ENCODE peak calls at places on chromosome 19, in seven cellular contexts. M is H1, P is HepG2, E is SK-N-SH, H is HCT116, D is K562, V is GM12878. C is an unnamed sample.

GRCh38 chr19:32363632-32364031 is 18.2 kb downstream of the ZNF507 start:
- DNase-seq in H (no peak), M (no peak), D (no peak), V (no peak), P (no peak), E (no peak), C (no peak)

GRCh38 chr19:38952395-38953165 is 21.8 kb downstream of the MRPS12 start:
- DNase-seq in H (no peak), E (no peak), P (peak; percentile 51), V (no peak), D (peak; percentile 62), M (peak; percentile 52), C (peak; percentile 11)

GRCh38 chr19:9183000-9183399 is 4.2 kb downstream of the OR7D2 start:
- DNase-seq in H (no peak), P (no peak), E (no peak), V (no peak), M (no peak), D (no peak), C (no peak)

GRCh38 chr19:43639507-43640423 is at the start of gene CADM4:
- DNase-seq in D (peak; percentile 37), M (peak; percentile 66), P (no peak), V (no peak), E (peak; percentile 93), H (no peak), C (peak; percentile 22)

GRCh38 chr19:41928754-41929535 is 696 bp upstream of the ERFL start:
- DNase-seq in H (no peak), E (no peak), D (peak; percentile 65), V (no peak), M (no peak), P (no peak), C (no peak)

GRCh38 chr19:35133826-35134225 is 1.0 kb downstream of the LGI4 start:
- DNase-seq in M (no peak), E (no peak), D (no peak), H (no peak), V (no peak), P (no peak), C (no peak)

GRCh38 chr19:55352040-55352439 is 2.5 kb downstream of the COX6B2 start:
- DNase-seq in E (no peak), P (no peak), D (no peak), V (no peak), M (no peak), H (peak; percentile 19), C (no peak)

GRCh38 chr19:54164369-54165068 is 5.0 kb upstream of the LENG1 start:
- DNase-seq in E (no peak), D (peak; percentile 89), V (no peak), M (peak; percentile 99), H (peak; percentile 39), P (no peak), C (no peak)

GRCh38 chr19:41321600-41322270 is 11.8 kb downstream of the CCDC97 start:
- DNase-seq in M (peak; percentile 80), V (no peak), D (peak; percentile 71), E (peak; percentile 90), H (no peak), P (peak; percentile 82), C (peak; percentile 33)

GRCh38 chr19:55600336-55601028 is 394 bp downstream of the ZNF524 start:
- DNase-seq in V (no peak), H (no peak), D (no peak), M (peak; percentile 89), E (peak; percentile 89), P (no peak), C (no peak)

GRCh38 chr19:34337747-34338146 is 27.2 kb upstream of the GPI start:
- DNase-seq in D (no peak), M (no peak), P (no peak), E (no peak), V (no peak), H (no peak), C (no peak)

GRCh38 chr19:40191836-40192646 is 815 bp downstream of the MAP3K10 start:
- DNase-seq in M (peak; percentile 83), V (no peak), P (no peak), D (peak; percentile 68), H (no peak), E (peak; percentile 88), C (peak; percentile 12)

GRCh38 chr19:8446055-8446709 is 1.4 kb downstream of the HNRNPM start:
- DNase-seq in P (no peak), H (no peak), M (no peak), E (no peak), V (no peak), D (no peak), C (no peak)

GRCh38 chr19:35716735-35716984 is 1.1 kb upstream of the KMT2B start:
- DNase-seq in D (no peak), P (no peak), H (no peak), E (no peak), V (no peak), M (no peak), C (no peak)

GRCh38 chr19:55676384-55676783 is 1.4 kb downstream of the EPN1 start:
- DNase-seq in P (no peak), E (no peak), M (no peak), D (peak; percentile 35), H (no peak), V (no peak), C (peak; percentile 14)

GRCh38 chr19:1680976-1681375 is 28.6 kb upstream of the TCF3 start:
- DNase-seq in E (peak; percentile 30), P (no peak), D (no peak), V (no peak), H (no peak), M (no peak), C (no peak)

GRCh38 chr19:58154287-58154678 is 3.7 kb upstream of the ZNF329 start:
- DNase-seq in M (no peak), E (no peak), V (no peak), H (no peak), D (no peak), P (peak; percentile 38), C (peak; percentile 92)

GRCh38 chr19:19740755-19741154 is 7.8 kb upstream of the ZNF14 start:
- DNase-seq in E (peak; percentile 8), M (no peak), D (no peak), P (no peak), V (no peak), H (no peak), C (no peak)

GRCh38 chr19:37370880-37371661 is at the start of gene ZNF527:
- DNase-seq in V (peak; percentile 91), M (peak; percentile 93), P (peak; percentile 96), H (peak; percentile 84), E (peak; percentile 96), D (peak; percentile 84), C (peak; percentile 97)

GRCh38 chr19:45485301-45486077 is 11.4 kb downstream of the RTN2 start:
- DNase-seq in E (peak; percentile 88), D (peak; percentile 99), V (peak; percentile 71), H (peak; percentile 91), P (peak; percentile 93), M (peak; percentile 100), C (no peak)
- TF ChIP-seq JUND in E (no peak), D (peak; percentile 24), V (no peak), H (no peak), P (no peak), M (no peak), C (no peak)

GRCh38 chr19:50333235-50333736 is 4.1 kb upstream of the KCNC3 start:
- DNase-seq in M (peak; percentile 93), D (peak; percentile 98), V (peak; percentile 82), E (peak; percentile 87), H (peak; percentile 88), P (peak; percentile 72), C (peak; percentile 74)
- TF ChIP-seq JUND in M (peak; percentile 76), D (peak; percentile 26), V (no peak), E (no peak), H (no peak), P (no peak), C (no peak)

GRCh38 chr19:52962394-52963228 is at the start of gene ZNF816:
- DNase-seq in P (peak; percentile 88), H (peak; percentile 79), M (peak; percentile 99), E (peak; percentile 97), V (peak; percentile 70), D (peak; percentile 98), C (peak; percentile 96)
- TF ChIP-seq JUND in P (no peak), H (no peak), M (no peak), E (no peak), V (no peak), D (peak; percentile 43), C (no peak)

DNA sequence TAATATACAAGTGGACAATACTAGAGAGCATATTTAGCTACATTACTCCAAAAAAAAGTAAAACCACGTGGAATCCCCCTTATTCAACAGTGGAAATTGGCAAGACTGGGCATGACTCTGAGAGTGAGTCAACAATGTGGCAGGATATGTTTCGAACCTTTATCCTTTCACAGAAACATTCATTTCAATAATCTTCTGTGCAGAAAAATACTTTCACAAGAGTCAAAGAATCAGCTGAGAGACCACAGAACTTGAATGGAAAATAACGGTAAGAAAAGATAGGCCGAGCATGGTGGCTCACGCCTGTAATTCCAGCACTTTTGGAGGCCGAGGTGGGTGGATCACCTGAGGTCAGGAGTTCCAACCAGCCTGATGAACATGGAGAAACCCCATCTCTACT is 25.1 kb upstream of the CD70 start:
- DNase-seq in H (no peak), V (no peak), M (no peak), D (no peak), E (no peak), P (no peak), C (no peak)
- TF ChIP-seq JUND in H (no peak), V (no peak), M (no peak), D (no peak), E (peak; percentile 14), P (no peak), C (no peak)

GRCh38 chr19:13015361-13016231 is 20.3 kb downstream of the NFIX start:
- DNase-seq in M (peak; percentile 65), E (no peak), H (no peak), P (no peak), V (no peak), D (no peak), C (no peak)
- TF ChIP-seq JUND in M (no peak), E (no peak), H (no peak), P (no peak), V (no peak), D (no peak), C (no peak)

GRCh38 chr19:50602935-50603334 is 34.7 kb upstream of the LRRC4B start:
- DNase-seq in M (no peak), V (no peak), H (no peak), P (no peak), D (peak; percentile 63), E (no peak), C (no peak)

GRCh38 chr19:50602496-50602895 is 34.3 kb upstream of the LRRC4B start:
- DNase-seq in M (no peak), P (no peak), H (no peak), D (no peak), E (no peak), V (no peak), C (no peak)

GRCh38 chr19:50607388-50607787 is 32.3 kb downstream of the SYT3 start:
- DNase-seq in E (no peak), D (no peak), H (no peak), P (no peak), V (no peak), M (no peak), C (no peak)

GRCh38 chr19:50607874-50608785 is 31.6 kb downstream of the SYT3 start:
- DNase-seq in D (peak; percentile 99), M (peak; percentile 99), V (peak; percentile 15), H (peak; percentile 13), E (peak; percentile 92), P (peak; percentile 31), C (no peak)
- TF ChIP-seq JUND in D (peak; percentile 91), M (peak; percentile 88), V (no peak), H (no peak), E (no peak), P (no peak), C (no peak)